ENCODE peak calls at places on chromosome 22, in six cellular contexts. Q is neural progenitor cell, E is AG09319, V is mesothelial cell of epicardium, P is mesenteric fat pad, O is cardiac fibroblast. A is an unnamed sample.

GRCh38 chr22:37486224-37486845 is at the start of gene MFNG:
- DNase-seq in Q (peak), E (no peak), V (no peak), P (no peak), O (no peak), A (peak)

GRCh38 chr22:42635531-42635930 is 4.9 kb downstream of the ATP5MGL start:
- DNase-seq in Q (no peak), E (peak), V (no peak), P (no peak), O (peak), A (peak)

GRCh38 chr22:26985217-26985616 is 327.8 kb downstream of the MIAT start:
- DNase-seq in Q (no peak), E (no peak), V (no peak), P (no peak), O (no peak), A (no peak)

GRCh38 chr22:40668611-40669390 is 10.5 kb upstream of the MCHR1 start:
- DNase-seq in Q (peak), E (peak), V (no peak), P (no peak), O (peak), A (peak)

GRCh38 chr22:43220625-43221380 is 33.9 kb upstream of the TTLL12 start:
- DNase-seq in Q (no peak), E (no peak), V (no peak), P (no peak), O (no peak), A (no peak)

GRCh38 chr22:17060126-17060525 is 24.7 kb upstream of the IL17RA start:
- DNase-seq in Q (no peak), E (no peak), V (no peak), P (no peak), O (no peak), A (no peak)

GRCh38 chr22:29816539-29816938 is 21.5 kb downstream of the ASCC2 start:
- DNase-seq in Q (no peak), E (no peak), V (no peak), P (no peak), O (no peak), A (no peak)

GRCh38 chr22:49699928-49700498 is 127.7 kb downstream of the BRD1 start:
- DNase-seq in Q (no peak), E (no peak), V (no peak), P (peak), O (no peak), A (no peak)

GRCh38 chr22:40238425-40239344 is 61.0 kb downstream of the TNRC6B start:
- DNase-seq in Q (no peak), E (peak), V (no peak), P (no peak), O (peak), A (peak)

GRCh38 chr22:42716221-42716620 is 4.4 kb downstream of the A4GALT start:
- DNase-seq in Q (no peak), E (no peak), V (no peak), P (no peak), O (no peak), A (no peak)